ENCODE peak calls at places on chromosomes 1 and 21, in seven cellular contexts. F is A549; N is neural progenitor cell; V is left ventricle myocardium inferior; P is fibroblast of lung; A is heart right ventricle; E is CD8-positive, alpha-beta T cell. Q is an unnamed sample. For H3K4me1, the result is how much of the 10 kb centered on the place peaks cover.

GRCh38 chr1:108691128-108691885 is 803 bp upstream of the PRPF38B start:
- DNase-seq in N (peak), E (no peak), P (no peak), A (no peak), F (no peak), V (no peak), Q (no peak)

GRCh38 chr1:77540501-77541161 is 141.8 kb downstream of the ZZZ3 start:
- DNase-seq in E (no peak), V (no peak), A (no peak), N (no peak), P (peak), F (peak), Q (no peak)

GRCh38 chr1:25893072-25893604 is 13.1 kb downstream of the STMN1 start:
- DNase-seq in A (no peak), N (no peak), V (no peak), P (no peak), E (no peak), F (no peak), Q (no peak)

GRCh38 chr1:68269637-68270430 is 37.5 kb upstream of the WLS start:
- DNase-seq in E (no peak), F (peak), A (no peak), P (peak), V (no peak), N (no peak), Q (no peak)

GRCh38 chr21:15775981-15776380 is 46.2 kb downstream of the USP25 start:
- DNase-seq in A (no peak), F (no peak), E (no peak), V (no peak), P (peak), N (no peak), Q (no peak)

GRCh38 chr21:26445440-26445839 is 127.6 kb downstream of the CYYR1 start:
- DNase-seq in N (no peak), F (no peak), A (no peak), P (peak), E (no peak), V (no peak), Q (no peak)

GRCh38 chr1:39960461-39960958 is 5.6 kb downstream of the MFSD2A start:
- DNase-seq in N (no peak), F (no peak), V (peak), E (peak), A (peak), P (no peak), Q (no peak)

GRCh38 chr1:78649628-78650027 is at the start of gene IFI44:
- DNase-seq in P (peak), A (peak), E (peak), F (no peak), V (peak), N (no peak), Q (peak)

GRCh38 chr1:161727343-161727924 is 6.1 kb downstream of the FCRLB start:
- DNase-seq in E (peak), N (no peak), A (peak), P (peak), V (no peak), F (no peak), Q (no peak)

GRCh38 chr1:230131457-230131856 is 64.4 kb downstream of the GALNT2 start:
- DNase-seq in V (no peak), N (no peak), P (no peak), A (no peak), F (no peak), E (no peak), Q (no peak)
- H3K27ac ChIP-seq in V (no peak), N (no peak), P (no peak), A (no peak), F (no peak), E (no peak), Q (no peak)

DNA sequence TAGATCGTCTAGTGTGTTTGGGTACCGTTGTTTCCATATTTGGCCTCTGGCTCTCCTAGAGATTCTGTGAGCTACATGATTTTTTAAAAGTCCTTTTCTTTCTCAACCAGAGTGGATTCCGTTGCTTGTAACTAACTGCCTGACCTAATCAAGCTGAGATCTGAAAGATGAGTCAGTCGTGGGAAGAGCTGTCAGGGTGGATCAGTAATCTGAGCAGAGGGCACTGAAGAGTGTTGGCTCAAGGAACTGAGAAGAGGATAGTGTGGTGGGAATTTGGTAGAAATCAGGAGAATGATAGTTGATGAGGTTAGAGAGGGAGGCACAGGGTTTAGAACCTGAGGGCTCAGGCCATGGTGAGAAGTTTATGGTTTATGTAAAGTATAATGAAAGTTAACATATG is 52.2 kb downstream of the TRAF5 start:
- DNase-seq in A (no peak), N (no peak), V (no peak), E (no peak), F (no peak), P (peak), Q (no peak)
- H3K4me1 ChIP-seq in A (under half), N (under half), V (under half), E (under half), F (under half), P (under half), Q (under half)

GRCh38 chr1:246397046-246397445 is 110.0 kb downstream of the SMYD3 start:
- DNase-seq in E (no peak), A (no peak), N (no peak), P (no peak), V (no peak), F (no peak), Q (no peak)
- H3K4me3 ChIP-seq in E (no peak), A (no peak), N (no peak), P (no peak), V (no peak), F (no peak), Q (no peak)

DNA sequence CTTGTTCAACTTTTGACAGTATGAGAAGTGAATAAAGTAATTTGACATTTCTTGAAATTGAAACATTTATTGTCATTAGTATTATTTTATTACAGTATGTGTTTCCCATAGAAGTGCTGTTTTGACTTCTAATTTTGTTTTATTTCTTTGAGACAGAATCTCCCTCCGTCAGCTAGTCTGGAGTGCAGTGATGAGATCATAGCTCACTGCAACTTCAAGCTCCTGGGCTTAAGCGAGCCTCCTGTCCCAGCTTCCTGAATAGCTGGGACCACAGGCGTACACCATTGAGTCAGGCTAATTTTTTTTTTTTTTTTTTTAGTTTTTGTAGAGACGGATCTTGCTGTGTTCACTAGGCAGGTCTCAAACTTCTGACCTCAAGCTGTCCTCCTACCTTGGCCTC is 29.2 kb downstream of the THRAP3 start:
- DNase-seq in V (no peak), A (no peak), P (peak), N (no peak), E (no peak), F (no peak), Q (no peak)
- H3K27ac ChIP-seq in V (peak), A (no peak), P (no peak), N (no peak), E (no peak), F (no peak), Q (peak)

GRCh38 chr1:64519921-64520320 is 50.0 kb downstream of the CACHD1 start:
- DNase-seq in E (no peak), V (no peak), F (no peak), N (no peak), A (no peak), P (no peak), Q (no peak)
- H3K4me1 ChIP-seq in E (under half), V (under half), F (under half), N (half or more), A (under half), P (under half), Q (under half)

DNA sequence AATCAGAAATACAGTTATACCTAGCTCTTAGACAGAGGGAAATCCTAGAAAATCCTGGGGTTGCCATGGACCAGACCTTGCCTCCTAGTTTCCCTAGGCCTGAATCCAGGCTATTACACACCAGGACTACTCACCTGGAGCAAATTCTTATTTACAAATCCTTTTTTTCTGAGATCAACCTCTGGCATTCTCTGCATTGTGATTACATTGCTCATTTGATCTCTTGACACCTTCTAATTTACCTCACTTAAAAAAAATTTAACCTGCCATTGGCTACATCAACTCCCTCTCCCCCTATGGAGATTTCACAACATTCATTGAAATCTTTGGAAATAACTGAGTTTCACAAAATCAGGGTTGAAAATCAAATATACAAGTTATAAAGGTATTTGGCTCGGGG is 2.9 kb upstream of the C1orf105 start:
- DNase-seq in A (no peak), N (no peak), V (no peak), E (no peak), F (no peak), P (no peak), Q (no peak)
- H3K4me3 ChIP-seq in A (no peak), N (no peak), V (no peak), E (no peak), F (no peak), P (no peak), Q (no peak)

Q was measured in psoas muscle.